ENCODE peak calls at places on chromosomes 6 and 20, in six cellular contexts. One of them, this sample, is unnamed. For H3K4me1, the result is how much of the 10 kb centered on the place peaks cover.

GRCh38 chr6:38305995-38306681 is 333.6 kb downstream of the BTBD9 start:
- DNase-seq in small intestine: no peak
- DNase-seq in endodermal cell: no peak
- DNase-seq in left lung: no peak
- DNase-seq in tibial artery: no peak
- DNase-seq in sigmoid colon: no peak
- DNase-seq in this sample: no peak

GRCh38 chr6:15897063-15897934 is 231.6 kb upstream of the MYLIP start:
- DNase-seq in small intestine: peak
- DNase-seq in endodermal cell: no peak
- DNase-seq in left lung: no peak
- DNase-seq in tibial artery: peak
- DNase-seq in sigmoid colon: no peak
- DNase-seq in this sample: no peak

GRCh38 chr6:143514996-143515760 is 3.7 kb upstream of the FUCA2 start:
- DNase-seq in small intestine: no peak
- DNase-seq in endodermal cell: no peak
- DNase-seq in left lung: no peak
- DNase-seq in tibial artery: peak
- DNase-seq in sigmoid colon: peak
- DNase-seq in this sample: peak

GRCh38 chr6:45488884-45489283 is 111.2 kb upstream of the SUPT3H start:
- DNase-seq in small intestine: no peak
- DNase-seq in endodermal cell: no peak
- DNase-seq in left lung: no peak
- DNase-seq in tibial artery: no peak
- DNase-seq in sigmoid colon: no peak
- DNase-seq in this sample: no peak

GRCh38 chr6:12208190-12208589 is 82.0 kb upstream of the EDN1 start:
- DNase-seq in small intestine: no peak
- DNase-seq in endodermal cell: no peak
- DNase-seq in left lung: peak
- DNase-seq in tibial artery: peak
- DNase-seq in sigmoid colon: no peak
- DNase-seq in this sample: no peak

GRCh38 chr6:139047677-139048076 is 19.1 kb downstream of the ABRACL start:
- DNase-seq in small intestine: no peak
- DNase-seq in endodermal cell: no peak
- DNase-seq in left lung: no peak
- DNase-seq in tibial artery: no peak
- DNase-seq in sigmoid colon: no peak
- DNase-seq in this sample: no peak

GRCh38 chr20:36541227-36542018 is at the start of gene MYL9:
- DNase-seq in small intestine: peak
- DNase-seq in endodermal cell: peak
- DNase-seq in left lung: peak
- DNase-seq in tibial artery: peak
- DNase-seq in sigmoid colon: peak
- DNase-seq in this sample: peak

GRCh38 chr6:168343239-168344167 is 23.9 kb upstream of the DACT2 start:
- DNase-seq in small intestine: no peak
- DNase-seq in endodermal cell: no peak
- DNase-seq in left lung: peak
- DNase-seq in tibial artery: no peak
- DNase-seq in sigmoid colon: no peak
- DNase-seq in this sample: no peak

GRCh38 chr20:7967199-7967844 is 27.1 kb upstream of the HAO1 start:
- DNase-seq in small intestine: no peak
- DNase-seq in endodermal cell: no peak
- DNase-seq in left lung: no peak
- DNase-seq in tibial artery: no peak
- DNase-seq in sigmoid colon: no peak
- DNase-seq in this sample: no peak

GRCh38 chr6:118725944-118726343 is 74.6 kb upstream of the CEP85L start:
- DNase-seq in small intestine: no peak
- DNase-seq in endodermal cell: no peak
- DNase-seq in left lung: no peak
- DNase-seq in tibial artery: no peak
- DNase-seq in sigmoid colon: no peak
- DNase-seq in this sample: no peak

GRCh38 chr6:135380793-135381192 is 116.7 kb downstream of the AHI1 start:
- DNase-seq in small intestine: no peak
- DNase-seq in endodermal cell: no peak
- DNase-seq in left lung: no peak
- DNase-seq in tibial artery: no peak
- DNase-seq in sigmoid colon: no peak
- DNase-seq in this sample: no peak

GRCh38 chr20:1440024-1440423 is 26.6 kb downstream of the NSFL1C start:
- DNase-seq in small intestine: no peak
- DNase-seq in endodermal cell: peak
- DNase-seq in left lung: no peak
- DNase-seq in tibial artery: no peak
- DNase-seq in sigmoid colon: no peak
- DNase-seq in this sample: no peak

GRCh38 chr20:34526466-34526865 is 10.2 kb downstream of the DYNLRB1 start:
- DNase-seq in small intestine: no peak
- DNase-seq in endodermal cell: no peak
- DNase-seq in left lung: no peak
- DNase-seq in tibial artery: no peak
- DNase-seq in sigmoid colon: no peak
- DNase-seq in this sample: no peak

GRCh38 chr6:63425493-63425892 is 105.7 kb upstream of the LGSN start:
- DNase-seq in small intestine: no peak
- DNase-seq in endodermal cell: no peak
- DNase-seq in left lung: no peak
- DNase-seq in tibial artery: no peak
- DNase-seq in sigmoid colon: no peak
- DNase-seq in this sample: no peak

GRCh38 chr20:64273109-64273508 is 17.6 kb downstream of the PCMTD2 start:
- DNase-seq in small intestine: no peak
- DNase-seq in endodermal cell: no peak
- DNase-seq in left lung: peak
- DNase-seq in tibial artery: no peak
- DNase-seq in sigmoid colon: no peak
- DNase-seq in this sample: no peak

GRCh38 chr6:165767228-165767627 is 104.2 kb upstream of the PDE10A start:
- DNase-seq in small intestine: no peak
- DNase-seq in endodermal cell: no peak
- DNase-seq in left lung: no peak
- DNase-seq in tibial artery: no peak
- DNase-seq in sigmoid colon: no peak
- DNase-seq in this sample: no peak
- H3K4me1 ChIP-seq in small intestine: under half
- H3K4me1 ChIP-seq in endodermal cell: under half
- H3K4me1 ChIP-seq in left lung: under half
- H3K4me1 ChIP-seq in tibial artery: under half
- H3K4me1 ChIP-seq in sigmoid colon: under half
- H3K4me1 ChIP-seq in this sample: under half

GRCh38 chr6:34816635-34817301 is 24.9 kb downstream of the BLTP3A start:
- DNase-seq in small intestine: peak
- DNase-seq in endodermal cell: no peak
- DNase-seq in left lung: no peak
- DNase-seq in tibial artery: no peak
- DNase-seq in sigmoid colon: no peak
- DNase-seq in this sample: no peak
- H3K4me1 ChIP-seq in small intestine: under half
- H3K4me1 ChIP-seq in endodermal cell: under half
- H3K4me1 ChIP-seq in left lung: under half
- H3K4me1 ChIP-seq in tibial artery: under half
- H3K4me1 ChIP-seq in sigmoid colon: under half
- H3K4me1 ChIP-seq in this sample: under half

DNA sequence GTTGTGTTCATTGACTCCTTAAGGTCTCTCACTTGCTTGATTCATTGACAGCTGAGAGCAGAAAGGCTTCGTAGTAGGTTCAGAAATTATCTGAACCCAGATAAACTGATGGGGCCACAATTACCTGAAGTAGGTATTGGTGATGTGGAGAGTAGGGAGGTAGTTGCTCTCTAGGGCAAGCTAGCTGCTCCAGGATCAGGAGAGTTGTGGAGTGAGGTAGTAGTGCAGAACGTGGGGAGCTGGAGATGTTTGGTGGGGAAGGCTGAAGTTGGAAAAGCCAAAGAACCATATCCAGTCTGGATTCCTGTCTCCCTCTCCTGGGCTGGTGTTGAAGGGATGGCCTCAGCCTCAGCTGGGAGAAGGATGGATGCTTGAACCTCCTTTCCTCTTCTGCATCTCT is 15.9 kb downstream of the TJAP1 start:
- DNase-seq in small intestine: no peak
- DNase-seq in endodermal cell: no peak
- DNase-seq in left lung: no peak
- DNase-seq in tibial artery: no peak
- DNase-seq in sigmoid colon: no peak
- DNase-seq in this sample: no peak
- H3K4me1 ChIP-seq in small intestine: under half
- H3K4me1 ChIP-seq in endodermal cell: under half
- H3K4me1 ChIP-seq in left lung: under half
- H3K4me1 ChIP-seq in tibial artery: half or more
- H3K4me1 ChIP-seq in sigmoid colon: under half
- H3K4me1 ChIP-seq in this sample: under half

GRCh38 chr6:136761227-136761922 is 30.9 kb downstream of the MAP3K5 start:
- DNase-seq in small intestine: peak
- DNase-seq in endodermal cell: no peak
- DNase-seq in left lung: no peak
- DNase-seq in tibial artery: no peak
- DNase-seq in sigmoid colon: no peak
- DNase-seq in this sample: no peak
- H3K4me1 ChIP-seq in small intestine: under half
- H3K4me1 ChIP-seq in endodermal cell: under half
- H3K4me1 ChIP-seq in left lung: under half
- H3K4me1 ChIP-seq in tibial artery: under half
- H3K4me1 ChIP-seq in sigmoid colon: under half
- H3K4me1 ChIP-seq in this sample: under half

DNA sequence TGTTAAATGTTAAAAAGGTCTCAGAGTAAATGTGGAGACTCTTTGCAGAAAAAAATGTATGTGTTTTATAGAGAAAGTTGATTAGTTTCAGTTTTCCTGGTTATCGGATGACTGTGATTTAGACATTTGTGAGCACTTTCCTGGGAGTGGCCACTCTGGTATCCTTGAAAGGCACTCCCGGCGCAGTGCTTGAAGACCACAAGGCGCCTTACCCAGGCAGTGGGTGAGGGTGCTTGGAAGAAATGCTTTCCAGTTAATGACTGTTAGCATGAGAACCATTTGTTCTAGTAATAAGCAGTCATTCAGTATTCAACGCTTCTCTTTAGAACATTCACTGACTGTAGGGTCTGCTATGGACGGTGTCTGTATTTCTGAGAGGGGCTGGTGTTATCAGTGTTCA is 7.2 kb downstream of the CDS2 start:
- DNase-seq in small intestine: no peak
- DNase-seq in endodermal cell: no peak
- DNase-seq in left lung: no peak
- DNase-seq in tibial artery: no peak
- DNase-seq in sigmoid colon: no peak
- DNase-seq in this sample: no peak
- H3K4me1 ChIP-seq in small intestine: under half
- H3K4me1 ChIP-seq in endodermal cell: under half
- H3K4me1 ChIP-seq in left lung: under half
- H3K4me1 ChIP-seq in tibial artery: half or more
- H3K4me1 ChIP-seq in sigmoid colon: under half
- H3K4me1 ChIP-seq in this sample: under half

This sample was measured in pancreas.